ENCODE peak calls at places on chromosomes 5 and 9, in seven cellular contexts. K, G, U, S, T, F and D are unnamed samples.

GRCh38 chr5:168472329-168472728 is 13.9 kb upstream of the RARS1 start:
- DNase-seq in K (peak), S (no peak), U (no peak), T (no peak), G (no peak), F (no peak), D (no peak)

GRCh38 chr5:73791389-73791788 is 165.4 kb downstream of the ARHGEF28 start:
- DNase-seq in S (no peak), U (no peak), T (no peak), G (no peak), F (no peak), K (no peak), D (no peak)

GRCh38 chr9:97501177-97501971 is at the start of gene TMOD1:
- DNase-seq in T (no peak), U (peak), F (peak), S (peak), G (peak), K (peak), D (peak)

GRCh38 chr9:111078391-111079038 is 40.2 kb upstream of the LPAR1 start:
- DNase-seq in U (no peak), K (no peak), F (no peak), S (no peak), T (no peak), G (no peak), D (no peak)

GRCh38 chr9:38226491-38226951 is 157.5 kb upstream of the SHB start:
- DNase-seq in U (no peak), S (no peak), T (no peak), F (no peak), K (no peak), G (no peak), D (no peak)

GRCh38 chr5:123209163-123210013 is 120.3 kb downstream of the PRDM6 start:
- DNase-seq in T (no peak), K (peak), F (no peak), G (no peak), U (peak), S (peak), D (no peak)

GRCh38 chr9:76642701-76643209 is 121.5 kb upstream of the PCA3 start:
- DNase-seq in T (no peak), K (no peak), U (no peak), S (no peak), G (no peak), F (no peak), D (no peak)

GRCh38 chr9:79709945-79710674 is 138.3 kb downstream of the TLE4 start:
- DNase-seq in F (no peak), T (no peak), U (no peak), K (no peak), G (no peak), S (no peak), D (no peak)

GRCh38 chr5:96329294-96329693 is 103.8 kb downstream of the PCSK1 start:
- DNase-seq in K (peak), S (no peak), G (no peak), F (no peak), U (peak), T (no peak), D (no peak)

GRCh38 chr5:13339022-13339421 is 605.5 kb downstream of the DNAH5 start:
- DNase-seq in F (no peak), T (no peak), G (no peak), S (no peak), K (no peak), U (no peak), D (no peak)

GRCh38 chr9:4316409-4316808 is 16.5 kb upstream of the GLIS3 start:
- DNase-seq in U (no peak), S (no peak), F (no peak), T (no peak), G (no peak), K (no peak), D (no peak)

GRCh38 chr5:16826379-16827125 is 109.5 kb downstream of the MYO10 start:
- DNase-seq in F (no peak), S (no peak), U (no peak), T (no peak), K (peak), G (no peak), D (no peak)

GRCh38 chr9:137694962-137695875 is 76.4 kb downstream of the EHMT1 start:
- DNase-seq in U (peak), G (no peak), S (peak), T (no peak), K (no peak), F (peak), D (peak)

GRCh38 chr5:180140627-180141006 is 68.4 kb downstream of the RASGEF1C start:
- DNase-seq in U (no peak), S (no peak), F (no peak), T (no peak), K (no peak), G (no peak), D (peak)

GRCh38 chr5:54861212-54861894 is 124.0 kb downstream of the ESM1 start:
- DNase-seq in K (peak), S (no peak), F (no peak), U (no peak), T (no peak), G (no peak), D (no peak)

GRCh38 chr9:110835859-110836271 is 167.3 kb downstream of the MUSK start:
- DNase-seq in T (no peak), G (no peak), S (no peak), U (no peak), K (peak), F (no peak), D (no peak)

GRCh38 chr5:16935271-16936149 is 578 bp downstream of the MYO10 start:
- DNase-seq in K (peak), T (no peak), U (peak), F (peak), G (no peak), S (peak), D (peak)

GRCh38 chr5:34584165-34584564 is 72.0 kb upstream of the RAI14 start:
- DNase-seq in U (no peak), S (no peak), G (no peak), K (no peak), T (no peak), F (no peak), D (no peak)

GRCh38 chr5:88938488-88938887 is 55.5 kb upstream of the MEF2C start:
- DNase-seq in T (no peak), K (no peak), U (no peak), G (no peak), S (no peak), F (no peak), D (no peak)

GRCh38 chr5:72556351-72557146 is 49.3 kb upstream of the ZNF366 start:
- DNase-seq in G (peak), S (peak), F (peak), K (peak), T (peak), U (peak), D (peak)

GRCh38 chr9:20427359-20427758 is 194.9 kb downstream of the MLLT3 start:
- DNase-seq in F (no peak), S (no peak), K (no peak), U (no peak), T (no peak), G (no peak), D (no peak)

GRCh38 chr9:108477538-108478006 is 378.2 kb downstream of the ACTL7B start:
- DNase-seq in U (peak), T (no peak), F (no peak), S (peak), G (no peak), K (peak), D (no peak)